ENCODE peak calls at places on chromosomes 3 and 15, in six cellular contexts. One of them, this sample, is unnamed.

GRCh38 chr3:156382458-156383346 is 172.2 kb downstream of the SSR3 start:
- DNase-seq in activated CD8-positive, alpha-beta T cell treated with anti-CD3 and anti-CD28 coated beads for 36 hours: peak
- DNase-seq in omental fat pad: no peak
- DNase-seq in PC-3: peak
- DNase-seq in esophagus muscularis mucosa: no peak
- DNase-seq in heart right ventricle: no peak
- DNase-seq in this sample: no peak

GRCh38 chr3:14372587-14372986 is 29.8 kb upstream of the SLC6A6 start:
- DNase-seq in heart right ventricle: no peak
- DNase-seq in activated CD8-positive, alpha-beta T cell treated with anti-CD3 and anti-CD28 coated beads for 36 hours: no peak
- DNase-seq in PC-3: no peak
- DNase-seq in omental fat pad: no peak
- DNase-seq in esophagus muscularis mucosa: no peak
- DNase-seq in this sample: no peak

GRCh38 chr15:71237456-71238188 is 122.4 kb downstream of the THSD4 start:
- DNase-seq in activated CD8-positive, alpha-beta T cell treated with anti-CD3 and anti-CD28 coated beads for 36 hours: no peak
- DNase-seq in omental fat pad: peak
- DNase-seq in PC-3: peak
- DNase-seq in heart right ventricle: peak
- DNase-seq in esophagus muscularis mucosa: no peak
- DNase-seq in this sample: no peak

GRCh38 chr3:157360044-157360443 is 76.6 kb upstream of the PTX3 start:
- DNase-seq in esophagus muscularis mucosa: no peak
- DNase-seq in omental fat pad: no peak
- DNase-seq in heart right ventricle: no peak
- DNase-seq in PC-3: peak
- DNase-seq in activated CD8-positive, alpha-beta T cell treated with anti-CD3 and anti-CD28 coated beads for 36 hours: no peak
- DNase-seq in this sample: no peak

GRCh38 chr15:96344706-96345559 is 14.4 kb downstream of the NR2F2 start:
- DNase-seq in heart right ventricle: no peak
- DNase-seq in omental fat pad: peak
- DNase-seq in esophagus muscularis mucosa: no peak
- DNase-seq in activated CD8-positive, alpha-beta T cell treated with anti-CD3 and anti-CD28 coated beads for 36 hours: no peak
- DNase-seq in PC-3: no peak
- DNase-seq in this sample: no peak

GRCh38 chr3:59364471-59364870 is 314.6 kb upstream of the CFAP20DC start:
- DNase-seq in heart right ventricle: no peak
- DNase-seq in omental fat pad: no peak
- DNase-seq in esophagus muscularis mucosa: no peak
- DNase-seq in PC-3: peak
- DNase-seq in activated CD8-positive, alpha-beta T cell treated with anti-CD3 and anti-CD28 coated beads for 36 hours: no peak
- DNase-seq in this sample: no peak

GRCh38 chr3:17055374-17056276 is 170.9 kb downstream of the PLCL2 start:
- DNase-seq in PC-3: no peak
- DNase-seq in esophagus muscularis mucosa: no peak
- DNase-seq in omental fat pad: no peak
- DNase-seq in heart right ventricle: no peak
- DNase-seq in activated CD8-positive, alpha-beta T cell treated with anti-CD3 and anti-CD28 coated beads for 36 hours: no peak
- DNase-seq in this sample: no peak

GRCh38 chr15:70240082-70240481 is 142.4 kb upstream of the TLE3 start:
- DNase-seq in activated CD8-positive, alpha-beta T cell treated with anti-CD3 and anti-CD28 coated beads for 36 hours: peak
- DNase-seq in esophagus muscularis mucosa: no peak
- DNase-seq in PC-3: no peak
- DNase-seq in omental fat pad: no peak
- DNase-seq in heart right ventricle: no peak
- DNase-seq in this sample: no peak

GRCh38 chr3:106850429-106850828 is 526.8 kb upstream of the CCDC54 start:
- DNase-seq in activated CD8-positive, alpha-beta T cell treated with anti-CD3 and anti-CD28 coated beads for 36 hours: no peak
- DNase-seq in heart right ventricle: no peak
- DNase-seq in esophagus muscularis mucosa: no peak
- DNase-seq in PC-3: no peak
- DNase-seq in omental fat pad: no peak
- DNase-seq in this sample: no peak

DNA sequence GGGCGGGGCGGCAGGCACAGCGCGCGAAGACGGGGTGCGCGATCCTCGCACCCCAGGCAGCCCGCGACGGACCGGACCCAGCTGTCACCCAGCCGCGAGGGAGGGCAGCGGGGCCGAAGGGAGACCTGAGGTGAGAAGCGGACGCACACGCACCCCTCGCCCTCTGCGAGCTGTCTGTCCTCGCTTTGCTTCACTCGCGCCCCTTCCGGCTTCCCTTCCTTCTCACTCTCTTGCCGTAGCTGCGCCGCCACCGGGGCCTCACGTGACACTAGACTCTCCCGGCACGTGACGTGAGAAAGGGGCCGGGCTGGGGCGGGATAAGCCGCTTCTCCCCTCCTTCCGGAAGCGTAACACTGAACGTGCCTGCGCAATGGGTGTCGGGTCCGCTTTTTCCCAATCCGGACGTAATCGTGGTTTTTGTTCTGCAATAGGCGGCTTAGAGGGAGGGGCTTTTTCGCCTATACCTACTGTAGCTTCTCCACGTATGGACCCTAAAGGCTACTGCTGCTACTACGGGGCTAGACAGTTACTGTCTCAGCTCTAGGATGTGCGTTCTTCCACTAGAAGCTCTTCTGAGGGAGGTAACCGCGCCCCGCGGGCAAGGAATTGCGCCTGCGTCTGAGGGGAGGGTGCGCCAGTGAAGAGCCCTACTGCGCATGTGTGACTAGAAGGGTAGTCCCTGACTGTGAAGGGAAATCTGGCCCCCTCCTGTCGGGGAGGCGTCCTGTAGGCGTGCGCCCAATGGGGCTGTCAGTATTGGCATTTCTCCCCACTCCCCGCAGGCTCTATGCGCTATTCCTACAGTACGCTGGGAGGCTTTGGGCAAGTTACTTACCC is at the start of the genes ATG3 and SLC35A5:
- DNase-seq in PC-3: peak
- DNase-seq in esophagus muscularis mucosa: peak
- DNase-seq in heart right ventricle: peak
- DNase-seq in omental fat pad: peak
- DNase-seq in activated CD8-positive, alpha-beta T cell treated with anti-CD3 and anti-CD28 coated beads for 36 hours: peak
- DNase-seq in this sample: peak
- TF ChIP-seq CTCF in PC-3: no peak
- TF ChIP-seq CTCF in esophagus muscularis mucosa: no peak
- TF ChIP-seq CTCF in heart right ventricle: no peak
- TF ChIP-seq CTCF in omental fat pad: no peak
- TF ChIP-seq CTCF in activated CD8-positive, alpha-beta T cell treated with anti-CD3 and anti-CD28 coated beads for 36 hours: no peak
- TF ChIP-seq CTCF in this sample: no peak

GRCh38 chr3:137709011-137709601 is 55.0 kb upstream of the SOX14 start:
- DNase-seq in heart right ventricle: no peak
- DNase-seq in omental fat pad: no peak
- DNase-seq in PC-3: peak
- DNase-seq in activated CD8-positive, alpha-beta T cell treated with anti-CD3 and anti-CD28 coated beads for 36 hours: no peak
- DNase-seq in esophagus muscularis mucosa: no peak
- DNase-seq in this sample: no peak
- TF ChIP-seq CTCF in heart right ventricle: peak
- TF ChIP-seq CTCF in omental fat pad: no peak
- TF ChIP-seq CTCF in PC-3: peak
- TF ChIP-seq CTCF in activated CD8-positive, alpha-beta T cell treated with anti-CD3 and anti-CD28 coated beads for 36 hours: peak
- TF ChIP-seq CTCF in esophagus muscularis mucosa: no peak
- TF ChIP-seq CTCF in this sample: peak

GRCh38 chr3:58158427-58159153 is 52.2 kb downstream of the DNASE1L3 start:
- DNase-seq in heart right ventricle: no peak
- DNase-seq in activated CD8-positive, alpha-beta T cell treated with anti-CD3 and anti-CD28 coated beads for 36 hours: no peak
- DNase-seq in omental fat pad: no peak
- DNase-seq in esophagus muscularis mucosa: no peak
- DNase-seq in PC-3: no peak
- DNase-seq in this sample: no peak
- TF ChIP-seq CTCF in heart right ventricle: no peak
- TF ChIP-seq CTCF in activated CD8-positive, alpha-beta T cell treated with anti-CD3 and anti-CD28 coated beads for 36 hours: no peak
- TF ChIP-seq CTCF in omental fat pad: no peak
- TF ChIP-seq CTCF in esophagus muscularis mucosa: no peak
- TF ChIP-seq CTCF in PC-3: no peak
- TF ChIP-seq CTCF in this sample: no peak

GRCh38 chr3:128323206-128324081 is 143.2 kb downstream of the DNAJB8 start:
- DNase-seq in heart right ventricle: no peak
- DNase-seq in omental fat pad: no peak
- DNase-seq in PC-3: peak
- DNase-seq in esophagus muscularis mucosa: no peak
- DNase-seq in activated CD8-positive, alpha-beta T cell treated with anti-CD3 and anti-CD28 coated beads for 36 hours: no peak
- DNase-seq in this sample: no peak

GRCh38 chr3:128327606-128328031 is 139.1 kb downstream of the DNAJB8 start:
- DNase-seq in PC-3: no peak
- DNase-seq in heart right ventricle: no peak
- DNase-seq in activated CD8-positive, alpha-beta T cell treated with anti-CD3 and anti-CD28 coated beads for 36 hours: no peak
- DNase-seq in omental fat pad: no peak
- DNase-seq in esophagus muscularis mucosa: no peak
- DNase-seq in this sample: no peak

GRCh38 chr3:128326051-128326823 is 140.5 kb downstream of the DNAJB8 start:
- DNase-seq in heart right ventricle: no peak
- DNase-seq in esophagus muscularis mucosa: no peak
- DNase-seq in PC-3: no peak
- DNase-seq in activated CD8-positive, alpha-beta T cell treated with anti-CD3 and anti-CD28 coated beads for 36 hours: no peak
- DNase-seq in omental fat pad: no peak
- DNase-seq in this sample: no peak

GRCh38 chr3:128322030-128323022 is 144.4 kb downstream of the DNAJB8 start:
- DNase-seq in esophagus muscularis mucosa: no peak
- DNase-seq in activated CD8-positive, alpha-beta T cell treated with anti-CD3 and anti-CD28 coated beads for 36 hours: peak
- DNase-seq in heart right ventricle: peak
- DNase-seq in PC-3: peak
- DNase-seq in omental fat pad: no peak
- DNase-seq in this sample: peak

DNA sequence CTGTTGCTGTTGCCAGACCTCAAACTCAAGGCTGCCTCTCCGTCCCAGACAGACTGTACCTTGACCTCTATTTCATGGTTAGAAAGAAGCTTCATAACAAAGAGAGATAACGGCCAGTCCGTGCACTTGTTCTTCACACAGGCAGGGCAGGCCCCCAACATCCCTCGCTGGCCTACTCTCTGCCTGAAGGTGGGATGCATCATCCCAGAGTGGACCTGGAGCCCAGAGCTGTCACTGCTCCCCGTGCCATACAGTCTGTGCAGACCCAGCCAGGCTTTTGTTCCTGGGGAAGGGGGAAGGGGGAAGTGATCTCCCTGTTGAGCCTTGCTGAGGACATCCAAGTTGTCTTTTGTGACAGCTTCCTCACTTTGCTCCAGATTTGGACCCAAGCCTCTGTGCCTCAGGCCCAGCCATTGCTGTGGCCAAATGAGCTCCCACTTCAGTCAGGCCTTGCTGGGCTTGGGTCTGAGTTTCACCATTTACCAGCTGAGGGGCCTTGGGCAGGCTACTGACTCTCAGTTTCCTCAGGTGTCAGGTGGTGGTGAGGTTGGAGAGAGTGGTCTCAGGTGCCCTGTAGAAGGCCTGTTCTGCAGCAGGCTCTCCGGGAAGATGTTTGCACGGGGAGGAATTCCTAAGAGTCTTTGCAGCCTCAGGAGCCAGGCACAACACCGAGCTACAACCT is 141.6 kb downstream of the DNAJB8 start:
- DNase-seq in activated CD8-positive, alpha-beta T cell treated with anti-CD3 and anti-CD28 coated beads for 36 hours: no peak
- DNase-seq in PC-3: no peak
- DNase-seq in esophagus muscularis mucosa: no peak
- DNase-seq in heart right ventricle: no peak
- DNase-seq in omental fat pad: no peak
- DNase-seq in this sample: no peak
- TF ChIP-seq CTCF in activated CD8-positive, alpha-beta T cell treated with anti-CD3 and anti-CD28 coated beads for 36 hours: no peak
- TF ChIP-seq CTCF in PC-3: no peak
- TF ChIP-seq CTCF in esophagus muscularis mucosa: no peak
- TF ChIP-seq CTCF in heart right ventricle: no peak
- TF ChIP-seq CTCF in omental fat pad: no peak
- TF ChIP-seq CTCF in this sample: no peak

GRCh38 chr15:59622289-59622688 is 10.7 kb downstream of the GCNT3 start:
- DNase-seq in PC-3: peak
- DNase-seq in activated CD8-positive, alpha-beta T cell treated with anti-CD3 and anti-CD28 coated beads for 36 hours: peak
- DNase-seq in heart right ventricle: no peak
- DNase-seq in omental fat pad: no peak
- DNase-seq in esophagus muscularis mucosa: no peak
- DNase-seq in this sample: no peak
- TF ChIP-seq CTCF in PC-3: peak
- TF ChIP-seq CTCF in activated CD8-positive, alpha-beta T cell treated with anti-CD3 and anti-CD28 coated beads for 36 hours: peak
- TF ChIP-seq CTCF in heart right ventricle: peak
- TF ChIP-seq CTCF in omental fat pad: no peak
- TF ChIP-seq CTCF in esophagus muscularis mucosa: no peak
- TF ChIP-seq CTCF in this sample: peak

GRCh38 chr3:143286392-143287010 is 166.9 kb downstream of the CHST2 start:
- DNase-seq in PC-3: no peak
- DNase-seq in activated CD8-positive, alpha-beta T cell treated with anti-CD3 and anti-CD28 coated beads for 36 hours: no peak
- DNase-seq in esophagus muscularis mucosa: no peak
- DNase-seq in heart right ventricle: no peak
- DNase-seq in omental fat pad: no peak
- DNase-seq in this sample: no peak
- TF ChIP-seq CTCF in PC-3: no peak
- TF ChIP-seq CTCF in activated CD8-positive, alpha-beta T cell treated with anti-CD3 and anti-CD28 coated beads for 36 hours: no peak
- TF ChIP-seq CTCF in esophagus muscularis mucosa: no peak
- TF ChIP-seq CTCF in heart right ventricle: no peak
- TF ChIP-seq CTCF in omental fat pad: no peak
- TF ChIP-seq CTCF in this sample: no peak